ENCODE peak calls at places on chromosomes 4 and X, in nine cellular contexts. Y is fibroblast of pulmonary artery, G is cardiac muscle cell, B is EL, K is SK-MEL-5, I is mesendoderm, N is H9, Q is IMR-90, W is astrocyte. F is an unnamed sample.

GRCh38 chr4:174928174-174928573 is 10.0 kb downstream of the ADAM29 start:
- DNase-seq in Y (no peak), G (no peak), B (no peak), K (no peak), I (no peak), N (no peak), Q (no peak), W (no peak), F (no peak)

GRCh38 chr4:106316773-106317409 is 541 bp downstream of the AIMP1 start:
- DNase-seq in Y (peak; percentile 6), G (no peak), B (no peak), K (no peak), I (no peak), N (no peak), Q (no peak), W (no peak), F (peak; percentile 17)

GRCh38 chrX:97563531-97564133 is 679.9 kb downstream of the RPA4 start:
- DNase-seq in Y (peak; percentile 72), G (peak; percentile 79), B (peak; percentile 67), K (peak; percentile 47), I (no peak), N (no peak), Q (peak; percentile 71), W (peak; percentile 56), F (peak; percentile 81)

GRCh38 chrX:119784747-119785446 is 6.5 kb downstream of the RPL39 start:
- DNase-seq in Y (peak; percentile 44), G (peak; percentile 41), B (peak; percentile 40), K (peak; percentile 54), I (peak; percentile 32), N (peak; percentile 48), Q (peak; percentile 23), W (no peak), F (peak; percentile 52)

GRCh38 chrX:57528670-57529255 is 63.0 kb upstream of the ZXDB start:
- DNase-seq in Y (peak; percentile 1), G (no peak), B (peak; percentile 10), K (peak; percentile 56), I (peak; percentile 51), N (peak; percentile 38), Q (peak; percentile 1), W (no peak), F (peak; percentile 0)

GRCh38 chrX:84363674-84364073 is 138.6 kb downstream of the HDX start:
- DNase-seq in Y (peak; percentile 1), G (no peak), B (no peak), K (no peak), I (no peak), N (no peak), Q (no peak), W (no peak), F (peak; percentile 32)

GRCh38 chr4:139234258-139234657 is 45.8 kb downstream of the MGARP start:
- DNase-seq in Y (no peak), G (no peak), B (no peak), K (no peak), I (no peak), N (no peak), Q (no peak), W (no peak), F (no peak)

GRCh38 chr4:868421-868820 is 42.5 kb upstream of the CPLX1 start:
- DNase-seq in Y (no peak), G (no peak), B (no peak), K (no peak), I (no peak), N (no peak), Q (no peak), W (no peak), F (no peak)